ENCODE peak calls at places on chromosomes 7 and 10, in four cellular contexts. S is Calu3, E is cardiac muscle cell, W is nephron progenitor cell. L is an unnamed sample.

GRCh38 chr7:3197567-3198212 is 103.4 kb upstream of the SDK1 start:
- DNase-seq in S (peak; percentile 62), E (no peak), W (no peak), L (no peak)

GRCh38 chr7:12385364-12385786 is 18.3 kb downstream of the VWDE start:
- DNase-seq in S (no peak), E (peak; percentile 38), W (no peak), L (no peak)

GRCh38 chr7:156308976-156309620 is 331.5 kb upstream of the RNF32 start:
- DNase-seq in S (no peak), E (no peak), W (no peak), L (no peak)

GRCh38 chr7:3559178-3559765 is 258.2 kb downstream of the SDK1 start:
- DNase-seq in S (peak; percentile 41), E (no peak), W (no peak), L (no peak)

GRCh38 chr10:119693262-119693957 is 32.4 kb upstream of the INPP5F start:
- DNase-seq in S (no peak), E (no peak), W (peak; percentile 31), L (no peak)

GRCh38 chr7:87339373-87339897 is 6.0 kb upstream of the CROT start:
- DNase-seq in S (no peak), E (no peak), W (peak; percentile 12), L (no peak)

GRCh38 chr7:55020481-55020871 is 1.7 kb downstream of the EGFR start:
- DNase-seq in S (peak; percentile 37), E (no peak), W (no peak), L (no peak)

GRCh38 chr10:10498781-10499180 is 518.9 kb upstream of the CELF2 start:
- DNase-seq in S (no peak), E (no peak), W (no peak), L (no peak)

GRCh38 chr10:78218833-78219490 is 185.3 kb downstream of the RPS24 start:
- DNase-seq in S (no peak), E (no peak), W (no peak), L (peak; percentile 37)

GRCh38 chr10:104334965-104335650 is 3.2 kb downstream of the ITPRIP start:
- DNase-seq in S (no peak), E (no peak), W (no peak), L (no peak)

GRCh38 chr7:19023477-19023876 is 94.0 kb downstream of the TWIST1 start:
- DNase-seq in S (no peak), E (no peak), W (no peak), L (no peak)

GRCh38 chr7:84187087-84187805 is 7.3 kb downstream of the SEMA3A start:
- DNase-seq in S (no peak), E (no peak), W (no peak), L (no peak)

GRCh38 chr10:17029581-17030271 is 99.9 kb downstream of the CUBN start:
- DNase-seq in S (peak; percentile 16), E (no peak), W (no peak), L (no peak)

GRCh38 chr7:27188666-27189559 is 3.9 kb upstream of the HOXA11 start:
- DNase-seq in S (no peak), E (no peak), W (peak; percentile 42), L (no peak)

GRCh38 chr10:36556468-36556867 is 568.9 kb upstream of the ANKRD30A start:
- DNase-seq in S (no peak), E (no peak), W (no peak), L (no peak)

GRCh38 chr10:131344747-131345146 is 33.2 kb upstream of the TCERG1L start:
- DNase-seq in S (no peak), E (no peak), W (no peak), L (no peak)

GRCh38 chr7:13414181-13414580 is 575.3 kb downstream of the ETV1 start:
- DNase-seq in S (no peak), E (no peak), W (no peak), L (no peak)

GRCh38 chr7:13411641-13412040 is 577.8 kb downstream of the ETV1 start:
- DNase-seq in S (no peak), E (no peak), W (no peak), L (no peak)

GRCh38 chr7:13414661-13415105 is 574.8 kb downstream of the ETV1 start:
- DNase-seq in S (peak; percentile 19), E (peak; percentile 60), W (no peak), L (no peak)

GRCh38 chr7:13407911-13408310 is 581.6 kb downstream of the ETV1 start:
- DNase-seq in S (no peak), E (no peak), W (no peak), L (no peak)

GRCh38 chr7:13411151-13411550 is 578.3 kb downstream of the ETV1 start:
- DNase-seq in S (no peak), E (no peak), W (no peak), L (no peak)
- TF ChIP-seq CTCF in S (no peak), E (no peak), W (no peak), L (no peak)

GRCh38 chr10:133249094-133249780 is 11.6 kb downstream of the VENTX start:
- DNase-seq in S (peak; percentile 16), E (no peak), W (no peak), L (no peak)
- TF ChIP-seq CTCF in S (no peak), E (no peak), W (no peak), L (peak; percentile 20)

DNA sequence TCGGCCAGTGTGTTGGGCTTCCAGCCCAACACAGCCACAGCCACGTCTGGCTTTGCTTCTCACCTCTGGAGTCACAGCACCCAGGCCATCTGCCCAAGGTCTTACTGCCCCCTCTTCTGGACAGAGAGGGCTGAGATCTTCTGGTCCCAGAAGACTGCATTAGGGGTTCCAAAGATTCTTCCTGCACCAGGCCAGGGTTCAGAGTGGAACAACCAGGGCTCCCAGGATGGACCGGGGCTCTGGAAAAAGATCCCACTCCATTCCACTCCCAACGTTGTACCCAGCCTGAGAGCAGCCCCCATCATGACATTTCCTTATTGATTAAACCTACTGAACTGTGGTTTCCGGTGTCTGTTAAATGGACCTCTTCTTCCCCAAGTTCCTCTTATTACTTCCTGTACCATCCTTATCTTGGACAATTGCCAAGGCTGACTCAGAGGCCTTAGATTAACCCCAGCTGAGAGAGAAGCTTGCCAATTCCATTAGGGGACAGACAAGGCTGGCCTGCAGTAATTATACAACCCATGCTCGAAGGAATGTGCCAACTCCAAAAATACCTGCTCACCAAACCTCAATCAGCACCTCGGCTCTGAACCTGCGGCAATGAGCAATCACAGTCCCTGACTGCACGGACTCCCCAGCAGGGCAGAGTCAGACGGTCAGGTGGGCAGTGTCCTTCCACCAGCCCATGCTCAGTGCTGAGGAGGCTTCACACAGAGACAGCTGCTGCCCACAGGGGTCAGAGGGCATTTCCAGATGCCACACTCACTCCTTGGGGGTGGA is 47.9 kb upstream of the NPFFR1 start:
- DNase-seq in S (peak; percentile 81), E (peak; percentile 25), W (no peak), L (no peak)
- TF ChIP-seq CTCF in S (peak; percentile 23), E (peak; percentile 46), W (no peak), L (no peak)

GRCh38 chr7:101156277-101156676 is 2.0 kb downstream of the AP1S1 start:
- DNase-seq in S (no peak), E (no peak), W (no peak), L (no peak)
- TF ChIP-seq CTCF in S (no peak), E (peak; percentile 25), W (no peak), L (peak; percentile 11)

DNA sequence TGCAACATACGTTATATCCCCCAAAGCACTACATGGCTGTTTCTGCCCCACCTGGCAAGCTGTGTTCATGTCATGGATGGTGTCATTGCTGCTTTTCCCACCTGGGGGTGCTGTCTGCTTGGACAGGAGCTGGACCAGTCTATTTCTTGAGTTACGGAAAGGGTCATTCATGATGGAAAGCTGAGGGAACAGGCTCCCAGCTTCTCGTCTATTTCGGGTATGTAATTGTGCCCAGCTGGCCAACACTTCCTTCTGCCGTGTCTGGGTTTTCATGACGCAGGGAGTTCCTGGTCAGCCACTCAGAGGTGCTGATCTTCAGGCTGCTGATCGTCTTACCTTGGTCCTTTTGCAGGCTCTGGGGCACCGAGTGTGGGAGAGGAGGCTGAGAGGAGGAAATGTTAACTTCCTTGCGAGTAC is 8.6 kb downstream of the BTBD16 start:
- DNase-seq in S (peak; percentile 57), E (peak; percentile 63), W (peak; percentile 71), L (peak; percentile 38)
- TF ChIP-seq CTCF in S (peak; percentile 55), E (peak; percentile 76), W (peak; percentile 75), L (peak; percentile 75)

L was measured in progenitor cell of endocrine pancreas.